ENCODE peak calls at places on chromosomes 12 and 14, in eight cellular contexts. One of them, this sample, is unnamed.

GRCh38 chr14:21408152-21408551 is 24.3 kb upstream of the SUPT16H start:
- DNase-seq in IMR-90: peak
- DNase-seq in mesothelial cell of epicardium: no peak
- DNase-seq in OCI-LY7: no peak
- DNase-seq in GM12865: no peak
- DNase-seq in brain microvascular endothelial cell: peak
- DNase-seq in fibroblast of lung: peak
- DNase-seq in fibroblast of mammary gland: peak
- DNase-seq in this sample: no peak

GRCh38 chr12:112506513-112507166 is 87.9 kb downstream of the PTPN11 start:
- DNase-seq in fibroblast of lung: no peak
- DNase-seq in mesothelial cell of epicardium: no peak
- DNase-seq in brain microvascular endothelial cell: no peak
- DNase-seq in IMR-90: no peak
- DNase-seq in GM12865: no peak
- DNase-seq in fibroblast of mammary gland: no peak
- DNase-seq in OCI-LY7: no peak
- DNase-seq in this sample: no peak

GRCh38 chr12:100908501-100908900 is 113.9 kb downstream of the ANO4 start:
- DNase-seq in IMR-90: peak
- DNase-seq in brain microvascular endothelial cell: no peak
- DNase-seq in fibroblast of mammary gland: peak
- DNase-seq in mesothelial cell of epicardium: no peak
- DNase-seq in GM12865: no peak
- DNase-seq in fibroblast of lung: peak
- DNase-seq in OCI-LY7: no peak
- DNase-seq in this sample: no peak

GRCh38 chr14:59407246-59407615 is 57.9 kb downstream of the GPR135 start:
- DNase-seq in fibroblast of mammary gland: peak
- DNase-seq in mesothelial cell of epicardium: no peak
- DNase-seq in IMR-90: peak
- DNase-seq in brain microvascular endothelial cell: peak
- DNase-seq in fibroblast of lung: peak
- DNase-seq in GM12865: no peak
- DNase-seq in OCI-LY7: no peak
- DNase-seq in this sample: no peak

GRCh38 chr12:88897723-88898122 is 317.5 kb upstream of the KITLG start:
- DNase-seq in IMR-90: peak
- DNase-seq in mesothelial cell of epicardium: no peak
- DNase-seq in OCI-LY7: no peak
- DNase-seq in fibroblast of lung: peak
- DNase-seq in brain microvascular endothelial cell: peak
- DNase-seq in fibroblast of mammary gland: peak
- DNase-seq in GM12865: no peak
- DNase-seq in this sample: no peak

GRCh38 chr12:27780612-27781408 is 774 bp upstream of the MANSC4 start:
- DNase-seq in IMR-90: peak
- DNase-seq in mesothelial cell of epicardium: no peak
- DNase-seq in fibroblast of mammary gland: peak
- DNase-seq in GM12865: peak
- DNase-seq in OCI-LY7: peak
- DNase-seq in fibroblast of lung: peak
- DNase-seq in brain microvascular endothelial cell: peak
- DNase-seq in this sample: no peak

GRCh38 chr14:101347893-101348777 is 213.2 kb upstream of the DIO3 start:
- DNase-seq in mesothelial cell of epicardium: no peak
- DNase-seq in IMR-90: no peak
- DNase-seq in OCI-LY7: no peak
- DNase-seq in GM12865: no peak
- DNase-seq in fibroblast of lung: no peak
- DNase-seq in fibroblast of mammary gland: no peak
- DNase-seq in brain microvascular endothelial cell: no peak
- DNase-seq in this sample: no peak

GRCh38 chr12:110744176-110744575 is 1.5 kb upstream of the PPP1CC start:
- DNase-seq in brain microvascular endothelial cell: peak
- DNase-seq in OCI-LY7: no peak
- DNase-seq in IMR-90: peak
- DNase-seq in GM12865: no peak
- DNase-seq in fibroblast of lung: peak
- DNase-seq in mesothelial cell of epicardium: no peak
- DNase-seq in fibroblast of mammary gland: peak
- DNase-seq in this sample: no peak

GRCh38 chr12:55935742-55936151 is 4.8 kb downstream of the DGKA start:
- DNase-seq in OCI-LY7: no peak
- DNase-seq in brain microvascular endothelial cell: no peak
- DNase-seq in fibroblast of mammary gland: no peak
- DNase-seq in mesothelial cell of epicardium: no peak
- DNase-seq in fibroblast of lung: no peak
- DNase-seq in IMR-90: no peak
- DNase-seq in GM12865: no peak
- DNase-seq in this sample: no peak

GRCh38 chr12:106760184-106760531 is 14.3 kb upstream of the RIC8B start:
- DNase-seq in fibroblast of mammary gland: peak
- DNase-seq in GM12865: peak
- DNase-seq in brain microvascular endothelial cell: peak
- DNase-seq in OCI-LY7: peak
- DNase-seq in mesothelial cell of epicardium: no peak
- DNase-seq in IMR-90: peak
- DNase-seq in fibroblast of lung: peak
- DNase-seq in this sample: peak

GRCh38 chr12:59283012-59283411 is 312.8 kb upstream of the SLC16A7 start:
- DNase-seq in brain microvascular endothelial cell: no peak
- DNase-seq in fibroblast of lung: no peak
- DNase-seq in fibroblast of mammary gland: no peak
- DNase-seq in mesothelial cell of epicardium: no peak
- DNase-seq in IMR-90: no peak
- DNase-seq in GM12865: no peak
- DNase-seq in OCI-LY7: no peak
- DNase-seq in this sample: no peak

GRCh38 chr12:1807489-1807888 is 12.9 kb upstream of the LRTM2 start:
- DNase-seq in OCI-LY7: no peak
- DNase-seq in GM12865: no peak
- DNase-seq in brain microvascular endothelial cell: no peak
- DNase-seq in fibroblast of lung: no peak
- DNase-seq in fibroblast of mammary gland: no peak
- DNase-seq in mesothelial cell of epicardium: no peak
- DNase-seq in IMR-90: no peak
- DNase-seq in this sample: no peak

DNA sequence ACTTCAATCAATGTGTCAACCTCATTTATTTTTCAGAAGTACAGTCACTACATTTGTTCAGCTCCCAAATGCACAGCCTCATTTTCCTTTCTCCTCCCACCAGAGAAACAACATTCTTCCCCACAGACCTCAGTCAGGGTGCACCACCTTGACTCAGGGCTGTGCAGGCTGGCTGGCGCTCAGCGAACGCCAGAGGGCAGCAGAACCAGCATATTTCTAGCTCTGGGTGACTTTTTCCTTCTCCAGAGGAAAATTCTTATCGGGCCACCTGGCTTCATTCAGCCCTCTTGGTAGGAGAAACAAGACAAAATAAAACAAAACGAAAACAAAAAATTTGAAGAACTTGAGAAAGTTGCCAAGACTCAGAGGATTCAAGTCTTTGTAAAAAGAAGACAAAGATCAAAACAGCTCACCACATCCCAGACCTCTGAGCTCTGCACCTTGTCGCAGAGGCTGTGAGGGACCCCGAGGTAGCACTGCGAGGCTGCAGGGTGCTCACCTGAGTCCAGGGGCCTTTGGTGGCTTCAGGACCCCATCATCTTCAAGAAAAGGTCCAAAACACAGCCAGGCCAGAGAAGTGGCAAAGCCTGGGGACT is 33.7 kb downstream of the PAH start:
- DNase-seq in IMR-90: no peak
- DNase-seq in OCI-LY7: peak
- DNase-seq in fibroblast of mammary gland: peak
- DNase-seq in GM12865: peak
- DNase-seq in fibroblast of lung: peak
- DNase-seq in brain microvascular endothelial cell: peak
- DNase-seq in mesothelial cell of epicardium: peak
- DNase-seq in this sample: peak
- TF ChIP-seq CTCF in IMR-90: peak
- TF ChIP-seq CTCF in OCI-LY7: peak
- TF ChIP-seq CTCF in fibroblast of mammary gland: peak
- TF ChIP-seq CTCF in GM12865: peak
- TF ChIP-seq CTCF in fibroblast of lung: peak
- TF ChIP-seq CTCF in brain microvascular endothelial cell: peak
- TF ChIP-seq CTCF in mesothelial cell of epicardium: peak
- TF ChIP-seq CTCF in this sample: peak

GRCh38 chr14:92122351-92122677 is 545 bp downstream of the CPSF2 start:
- DNase-seq in OCI-LY7: peak
- DNase-seq in IMR-90: peak
- DNase-seq in mesothelial cell of epicardium: no peak
- DNase-seq in brain microvascular endothelial cell: peak
- DNase-seq in fibroblast of mammary gland: peak
- DNase-seq in fibroblast of lung: peak
- DNase-seq in GM12865: peak
- DNase-seq in this sample: peak

GRCh38 chr14:92121670-92122350 is at the start of the genes CPSF2 and NDUFB1:
- DNase-seq in fibroblast of lung: peak
- DNase-seq in brain microvascular endothelial cell: peak
- DNase-seq in fibroblast of mammary gland: peak
- DNase-seq in OCI-LY7: peak
- DNase-seq in GM12865: peak
- DNase-seq in mesothelial cell of epicardium: peak
- DNase-seq in IMR-90: peak
- DNase-seq in this sample: peak

GRCh38 chr14:92122761-92123160 is 992 bp downstream of the CPSF2 start:
- DNase-seq in GM12865: peak
- DNase-seq in OCI-LY7: no peak
- DNase-seq in fibroblast of mammary gland: no peak
- DNase-seq in fibroblast of lung: peak
- DNase-seq in mesothelial cell of epicardium: no peak
- DNase-seq in brain microvascular endothelial cell: no peak
- DNase-seq in IMR-90: no peak
- DNase-seq in this sample: no peak

DNA sequence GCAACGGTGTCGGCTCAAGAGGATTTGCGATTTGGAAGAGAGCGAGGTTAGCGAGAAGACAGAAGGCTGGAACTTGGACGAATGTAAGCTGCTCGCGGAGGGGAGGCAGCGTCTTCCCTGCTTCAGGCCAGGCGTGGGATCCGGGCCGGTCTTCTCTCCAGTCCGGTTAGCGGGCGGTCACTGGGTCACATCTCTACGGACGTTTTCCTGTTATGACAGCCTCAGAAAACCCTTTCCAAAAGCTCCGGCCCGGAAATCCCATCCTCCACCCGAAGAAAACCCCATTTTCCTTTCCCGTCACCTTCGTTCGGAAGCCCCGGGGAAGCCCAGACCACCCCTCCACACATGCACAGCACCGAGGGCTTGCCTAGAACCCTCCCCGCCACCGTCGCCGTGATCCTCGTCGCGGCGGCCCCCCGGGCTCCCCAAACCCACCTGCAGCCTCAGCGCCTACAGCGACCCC is 268 bp downstream of the NDUFB1 start:
- DNase-seq in mesothelial cell of epicardium: no peak
- DNase-seq in IMR-90: peak
- DNase-seq in GM12865: peak
- DNase-seq in OCI-LY7: peak
- DNase-seq in brain microvascular endothelial cell: peak
- DNase-seq in fibroblast of mammary gland: peak
- DNase-seq in fibroblast of lung: peak
- DNase-seq in this sample: no peak
- TF ChIP-seq CTCF in mesothelial cell of epicardium: no peak
- TF ChIP-seq CTCF in IMR-90: no peak
- TF ChIP-seq CTCF in GM12865: no peak
- TF ChIP-seq CTCF in OCI-LY7: no peak
- TF ChIP-seq CTCF in brain microvascular endothelial cell: no peak
- TF ChIP-seq CTCF in fibroblast of mammary gland: no peak
- TF ChIP-seq CTCF in fibroblast of lung: no peak
- TF ChIP-seq CTCF in this sample: no peak

GRCh38 chr14:37720131-37720530 is 124.7 kb downstream of the TTC6 start:
- DNase-seq in IMR-90: no peak
- DNase-seq in fibroblast of lung: no peak
- DNase-seq in brain microvascular endothelial cell: no peak
- DNase-seq in fibroblast of mammary gland: no peak
- DNase-seq in OCI-LY7: no peak
- DNase-seq in mesothelial cell of epicardium: no peak
- DNase-seq in GM12865: no peak
- DNase-seq in this sample: no peak
- TF ChIP-seq CTCF in IMR-90: no peak
- TF ChIP-seq CTCF in fibroblast of lung: no peak
- TF ChIP-seq CTCF in brain microvascular endothelial cell: no peak
- TF ChIP-seq CTCF in fibroblast of mammary gland: no peak
- TF ChIP-seq CTCF in OCI-LY7: no peak
- TF ChIP-seq CTCF in mesothelial cell of epicardium: no peak
- TF ChIP-seq CTCF in GM12865: no peak
- TF ChIP-seq CTCF in this sample: no peak

GRCh38 chr12:26275313-26276257 is 80.2 kb downstream of the SSPN start:
- DNase-seq in fibroblast of mammary gland: peak
- DNase-seq in IMR-90: no peak
- DNase-seq in mesothelial cell of epicardium: no peak
- DNase-seq in OCI-LY7: no peak
- DNase-seq in fibroblast of lung: peak
- DNase-seq in GM12865: no peak
- DNase-seq in brain microvascular endothelial cell: peak
- DNase-seq in this sample: no peak

GRCh38 chr12:26278666-26279065 is 83.3 kb downstream of the SSPN start:
- DNase-seq in mesothelial cell of epicardium: no peak
- DNase-seq in OCI-LY7: no peak
- DNase-seq in fibroblast of lung: no peak
- DNase-seq in brain microvascular endothelial cell: no peak
- DNase-seq in GM12865: no peak
- DNase-seq in fibroblast of mammary gland: no peak
- DNase-seq in IMR-90: no peak
- DNase-seq in this sample: no peak

GRCh38 chr12:26276709-26277108 is 81.3 kb downstream of the SSPN start:
- DNase-seq in OCI-LY7: no peak
- DNase-seq in fibroblast of mammary gland: peak
- DNase-seq in brain microvascular endothelial cell: no peak
- DNase-seq in fibroblast of lung: peak
- DNase-seq in GM12865: no peak
- DNase-seq in IMR-90: no peak
- DNase-seq in mesothelial cell of epicardium: no peak
- DNase-seq in this sample: no peak

GRCh38 chr12:26278266-26278665 is 82.9 kb downstream of the SSPN start:
- DNase-seq in fibroblast of lung: no peak
- DNase-seq in OCI-LY7: no peak
- DNase-seq in IMR-90: no peak
- DNase-seq in brain microvascular endothelial cell: no peak
- DNase-seq in GM12865: no peak
- DNase-seq in mesothelial cell of epicardium: no peak
- DNase-seq in fibroblast of mammary gland: no peak
- DNase-seq in this sample: no peak

DNA sequence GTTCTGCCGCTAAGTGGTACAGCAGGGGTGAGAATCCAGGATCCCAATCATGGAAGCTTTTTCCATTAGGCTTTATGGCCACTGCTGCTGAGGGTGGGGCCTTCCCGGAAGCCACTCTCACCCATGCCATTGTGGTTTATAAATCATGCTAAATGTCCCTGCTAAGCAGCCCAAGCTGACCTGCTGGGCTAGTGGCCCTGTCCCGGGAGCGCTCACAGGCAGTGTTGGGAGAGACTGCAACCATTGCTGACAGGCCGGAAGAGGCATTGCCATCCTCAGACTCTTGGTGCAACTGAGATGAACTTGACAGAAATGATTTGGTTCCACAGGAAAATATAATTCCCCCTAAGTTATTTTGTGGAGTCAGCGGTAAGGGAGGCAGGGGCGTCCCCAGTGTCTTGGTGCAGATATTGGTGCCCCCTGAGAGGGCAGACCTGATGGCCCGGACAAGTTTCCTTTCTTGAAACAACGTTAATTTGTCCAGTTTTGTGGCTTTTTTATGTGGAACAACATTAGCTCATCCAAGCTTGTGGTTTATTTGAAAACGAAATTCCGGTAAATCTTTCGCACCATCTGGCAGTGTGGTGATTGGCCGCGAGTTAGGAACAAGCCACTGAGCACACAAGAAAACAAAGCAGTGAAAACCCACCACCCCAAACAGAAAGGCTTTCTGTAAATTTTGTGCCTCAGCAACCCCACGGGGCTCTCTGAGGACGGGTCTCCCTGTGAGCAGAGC is 82.3 kb downstream of the SSPN start:
- DNase-seq in fibroblast of lung: peak
- DNase-seq in brain microvascular endothelial cell: no peak
- DNase-seq in mesothelial cell of epicardium: no peak
- DNase-seq in GM12865: no peak
- DNase-seq in OCI-LY7: no peak
- DNase-seq in IMR-90: no peak
- DNase-seq in fibroblast of mammary gland: peak
- DNase-seq in this sample: no peak
- TF ChIP-seq CTCF in fibroblast of lung: no peak
- TF ChIP-seq CTCF in brain microvascular endothelial cell: no peak
- TF ChIP-seq CTCF in mesothelial cell of epicardium: no peak
- TF ChIP-seq CTCF in GM12865: no peak
- TF ChIP-seq CTCF in OCI-LY7: no peak
- TF ChIP-seq CTCF in IMR-90: no peak
- TF ChIP-seq CTCF in fibroblast of mammary gland: no peak
- TF ChIP-seq CTCF in this sample: no peak